ENCODE peak calls at places on chromosomes 16 and 17, in ten cellular contexts. One of them, this sample, is unnamed.

GRCh38 chr17:36920032-36921000 is 17.0 kb upstream of the LHX1 start:
- DNase-seq in HFF-Myc: no peak
- DNase-seq in activated CD8-positive, alpha-beta memory T cell treated with anti-CD3 and anti-CD28 coated beads for 1 hour: no peak
- DNase-seq in iPS DF 6.9: no peak
- DNase-seq in memory B cell: no peak
- DNase-seq in left ventricle myocardium inferior: no peak
- DNase-seq in stimulated activated naive CD8-positive, alpha-beta T cell treated with anti-CD3 and anti-CD28 coated beads, Interleukin-15, amount 100 ng/mL, for 72 hours: no peak
- DNase-seq in activated CD4-positive, CD25-positive, alpha-beta regulatory T cell: no peak
- DNase-seq in GM03348: no peak
- DNase-seq in NCI-H345: no peak
- DNase-seq in this sample: no peak

GRCh38 chr17:7932483-7932891 is 481 bp downstream of the CNTROB start:
- DNase-seq in GM03348: peak
- DNase-seq in stimulated activated naive CD8-positive, alpha-beta T cell treated with anti-CD3 and anti-CD28 coated beads, Interleukin-15, amount 100 ng/mL, for 72 hours: peak
- DNase-seq in iPS DF 6.9: no peak
- DNase-seq in HFF-Myc: peak
- DNase-seq in activated CD8-positive, alpha-beta memory T cell treated with anti-CD3 and anti-CD28 coated beads for 1 hour: no peak
- DNase-seq in activated CD4-positive, CD25-positive, alpha-beta regulatory T cell: no peak
- DNase-seq in left ventricle myocardium inferior: no peak
- DNase-seq in memory B cell: peak
- DNase-seq in NCI-H345: no peak
- DNase-seq in this sample: no peak

GRCh38 chr17:3890082-3890892 is 2.6 kb downstream of the CAMKK1 start:
- DNase-seq in GM03348: peak
- DNase-seq in NCI-H345: peak
- DNase-seq in activated CD4-positive, CD25-positive, alpha-beta regulatory T cell: no peak
- DNase-seq in activated CD8-positive, alpha-beta memory T cell treated with anti-CD3 and anti-CD28 coated beads for 1 hour: no peak
- DNase-seq in left ventricle myocardium inferior: peak
- DNase-seq in iPS DF 6.9: no peak
- DNase-seq in memory B cell: no peak
- DNase-seq in stimulated activated naive CD8-positive, alpha-beta T cell treated with anti-CD3 and anti-CD28 coated beads, Interleukin-15, amount 100 ng/mL, for 72 hours: no peak
- DNase-seq in HFF-Myc: peak
- DNase-seq in this sample: peak

GRCh38 chr16:15482068-15482747 is 47.8 kb downstream of the BMERB1 start:
- DNase-seq in activated CD8-positive, alpha-beta memory T cell treated with anti-CD3 and anti-CD28 coated beads for 1 hour: no peak
- DNase-seq in GM03348: peak
- DNase-seq in left ventricle myocardium inferior: peak
- DNase-seq in iPS DF 6.9: peak
- DNase-seq in stimulated activated naive CD8-positive, alpha-beta T cell treated with anti-CD3 and anti-CD28 coated beads, Interleukin-15, amount 100 ng/mL, for 72 hours: peak
- DNase-seq in NCI-H345: no peak
- DNase-seq in HFF-Myc: peak
- DNase-seq in memory B cell: no peak
- DNase-seq in activated CD4-positive, CD25-positive, alpha-beta regulatory T cell: no peak
- DNase-seq in this sample: no peak

GRCh38 chr17:9647014-9647413 is 1.7 kb downstream of the USP43 start:
- DNase-seq in activated CD8-positive, alpha-beta memory T cell treated with anti-CD3 and anti-CD28 coated beads for 1 hour: no peak
- DNase-seq in HFF-Myc: no peak
- DNase-seq in iPS DF 6.9: no peak
- DNase-seq in activated CD4-positive, CD25-positive, alpha-beta regulatory T cell: no peak
- DNase-seq in stimulated activated naive CD8-positive, alpha-beta T cell treated with anti-CD3 and anti-CD28 coated beads, Interleukin-15, amount 100 ng/mL, for 72 hours: no peak
- DNase-seq in left ventricle myocardium inferior: no peak
- DNase-seq in NCI-H345: peak
- DNase-seq in GM03348: no peak
- DNase-seq in memory B cell: no peak
- DNase-seq in this sample: no peak

GRCh38 chr17:1907818-1908698 is 78.3 kb downstream of the RPA1 start:
- DNase-seq in stimulated activated naive CD8-positive, alpha-beta T cell treated with anti-CD3 and anti-CD28 coated beads, Interleukin-15, amount 100 ng/mL, for 72 hours: peak
- DNase-seq in left ventricle myocardium inferior: no peak
- DNase-seq in activated CD8-positive, alpha-beta memory T cell treated with anti-CD3 and anti-CD28 coated beads for 1 hour: no peak
- DNase-seq in memory B cell: peak
- DNase-seq in HFF-Myc: no peak
- DNase-seq in NCI-H345: no peak
- DNase-seq in activated CD4-positive, CD25-positive, alpha-beta regulatory T cell: no peak
- DNase-seq in iPS DF 6.9: no peak
- DNase-seq in GM03348: peak
- DNase-seq in this sample: no peak

GRCh38 chr17:75514299-75515228 is 773 bp downstream of the CASKIN2 start:
- DNase-seq in iPS DF 6.9: no peak
- DNase-seq in stimulated activated naive CD8-positive, alpha-beta T cell treated with anti-CD3 and anti-CD28 coated beads, Interleukin-15, amount 100 ng/mL, for 72 hours: no peak
- DNase-seq in HFF-Myc: no peak
- DNase-seq in activated CD4-positive, CD25-positive, alpha-beta regulatory T cell: no peak
- DNase-seq in activated CD8-positive, alpha-beta memory T cell treated with anti-CD3 and anti-CD28 coated beads for 1 hour: no peak
- DNase-seq in memory B cell: no peak
- DNase-seq in GM03348: peak
- DNase-seq in NCI-H345: no peak
- DNase-seq in left ventricle myocardium inferior: no peak
- DNase-seq in this sample: no peak

GRCh38 chr17:67557921-67558320 is 159.8 kb upstream of the NOL11 start:
- DNase-seq in left ventricle myocardium inferior: no peak
- DNase-seq in activated CD4-positive, CD25-positive, alpha-beta regulatory T cell: no peak
- DNase-seq in GM03348: no peak
- DNase-seq in NCI-H345: no peak
- DNase-seq in memory B cell: no peak
- DNase-seq in activated CD8-positive, alpha-beta memory T cell treated with anti-CD3 and anti-CD28 coated beads for 1 hour: no peak
- DNase-seq in iPS DF 6.9: no peak
- DNase-seq in stimulated activated naive CD8-positive, alpha-beta T cell treated with anti-CD3 and anti-CD28 coated beads, Interleukin-15, amount 100 ng/mL, for 72 hours: no peak
- DNase-seq in HFF-Myc: no peak
- DNase-seq in this sample: no peak

GRCh38 chr16:47779201-47780016 is 318.3 kb downstream of the PHKB start:
- DNase-seq in activated CD8-positive, alpha-beta memory T cell treated with anti-CD3 and anti-CD28 coated beads for 1 hour: no peak
- DNase-seq in GM03348: peak
- DNase-seq in iPS DF 6.9: no peak
- DNase-seq in NCI-H345: no peak
- DNase-seq in stimulated activated naive CD8-positive, alpha-beta T cell treated with anti-CD3 and anti-CD28 coated beads, Interleukin-15, amount 100 ng/mL, for 72 hours: peak
- DNase-seq in left ventricle myocardium inferior: no peak
- DNase-seq in HFF-Myc: no peak
- DNase-seq in activated CD4-positive, CD25-positive, alpha-beta regulatory T cell: no peak
- DNase-seq in memory B cell: no peak
- DNase-seq in this sample: no peak

GRCh38 chr17:78170692-78171590 is 2.6 kb downstream of the SYNGR2 start:
- DNase-seq in HFF-Myc: no peak
- DNase-seq in left ventricle myocardium inferior: no peak
- DNase-seq in iPS DF 6.9: no peak
- DNase-seq in NCI-H345: no peak
- DNase-seq in activated CD4-positive, CD25-positive, alpha-beta regulatory T cell: no peak
- DNase-seq in GM03348: no peak
- DNase-seq in memory B cell: no peak
- DNase-seq in activated CD8-positive, alpha-beta memory T cell treated with anti-CD3 and anti-CD28 coated beads for 1 hour: no peak
- DNase-seq in stimulated activated naive CD8-positive, alpha-beta T cell treated with anti-CD3 and anti-CD28 coated beads, Interleukin-15, amount 100 ng/mL, for 72 hours: peak
- DNase-seq in this sample: no peak

GRCh38 chr17:30091771-30092170 is 24.8 kb upstream of the NSRP1 start:
- DNase-seq in NCI-H345: no peak
- DNase-seq in activated CD4-positive, CD25-positive, alpha-beta regulatory T cell: no peak
- DNase-seq in activated CD8-positive, alpha-beta memory T cell treated with anti-CD3 and anti-CD28 coated beads for 1 hour: no peak
- DNase-seq in left ventricle myocardium inferior: no peak
- DNase-seq in GM03348: peak
- DNase-seq in memory B cell: no peak
- DNase-seq in stimulated activated naive CD8-positive, alpha-beta T cell treated with anti-CD3 and anti-CD28 coated beads, Interleukin-15, amount 100 ng/mL, for 72 hours: no peak
- DNase-seq in HFF-Myc: no peak
- DNase-seq in iPS DF 6.9: no peak
- DNase-seq in this sample: no peak

GRCh38 chr16:9258423-9259051 is 167.1 kb downstream of the HAPSTR1 start:
- DNase-seq in activated CD8-positive, alpha-beta memory T cell treated with anti-CD3 and anti-CD28 coated beads for 1 hour: no peak
- DNase-seq in memory B cell: peak
- DNase-seq in iPS DF 6.9: peak
- DNase-seq in stimulated activated naive CD8-positive, alpha-beta T cell treated with anti-CD3 and anti-CD28 coated beads, Interleukin-15, amount 100 ng/mL, for 72 hours: peak
- DNase-seq in GM03348: peak
- DNase-seq in activated CD4-positive, CD25-positive, alpha-beta regulatory T cell: no peak
- DNase-seq in left ventricle myocardium inferior: no peak
- DNase-seq in NCI-H345: no peak
- DNase-seq in HFF-Myc: no peak
- DNase-seq in this sample: no peak

This sample was measured in omental fat pad.